ENCODE peak calls at places on chromosomes 2 and 18, in nine cellular contexts. O is SHP77; A is stimulated activated CD8-positive, alpha-beta memory T cell treated with anti-CD3 and anti-CD28 coated beads, Interleukin-4, amount 100 ng/mL, for 24 hours; W is left cardiac atrium; T is OCI-LY7; F is ascending aorta; C is caudate nucleus; P is dorsolateral prefrontal cortex; X is Caco-2. G is an unnamed sample.

GRCh38 chr2:189581354-189582139 is 961 bp upstream of the SLC40A1 start:
- DNase-seq in P (no peak), O (no peak), T (no peak), A (no peak), F (no peak), W (no peak), C (no peak), X (peak), G (no peak)

GRCh38 chr2:69677914-69678313 is 34.4 kb upstream of the AAK1 start:
- DNase-seq in C (no peak), X (no peak), W (no peak), O (no peak), A (no peak), P (no peak), T (no peak), F (no peak), G (no peak)

GRCh38 chr18:76405761-76406356 is 89.2 kb downstream of the ZNF516 start:
- DNase-seq in C (no peak), O (peak), T (no peak), X (no peak), F (no peak), W (peak), P (no peak), A (peak), G (peak)

GRCh38 chr2:36556847-36557246 is 41.1 kb downstream of the FEZ2 start:
- DNase-seq in O (no peak), A (no peak), W (no peak), T (no peak), C (no peak), X (no peak), F (no peak), P (no peak), G (no peak)

GRCh38 chr18:74139888-74140287 is 7.7 kb downstream of the FBXO15 start:
- DNase-seq in X (no peak), C (no peak), T (no peak), A (no peak), W (no peak), F (no peak), O (no peak), P (no peak), G (no peak)

GRCh38 chr2:223508372-223508771 is 93.8 kb downstream of the SCG2 start:
- DNase-seq in T (no peak), W (no peak), X (no peak), F (no peak), P (no peak), A (no peak), C (no peak), O (no peak), G (no peak)

GRCh38 chr18:48674758-48675157 is 135.9 kb downstream of the CTIF start:
- DNase-seq in O (no peak), T (no peak), C (no peak), A (no peak), W (no peak), P (no peak), F (no peak), X (no peak), G (no peak)

GRCh38 chr2:201084863-201085262 is 13.1 kb downstream of the NDUFB3 start:
- DNase-seq in A (no peak), O (no peak), F (no peak), T (no peak), C (no peak), W (no peak), X (no peak), P (no peak), G (no peak)

GRCh38 chr2:240962371-240963064 is 35.9 kb upstream of the SNED1 start:
- DNase-seq in W (no peak), X (no peak), C (no peak), F (no peak), P (no peak), A (no peak), O (no peak), T (no peak), G (no peak)

G was measured in KBM-7.